ENCODE peak calls at places on chromosomes 11 and 22, in seven cellular contexts. T is epithelial cell of esophagus, L is heart right ventricle, E is left lung, W is HFF-Myc, U is left ventricle myocardium inferior, Y is A549. A is an unnamed sample.

GRCh38 chr22:40123387-40123786 is 54.3 kb upstream of the TNRC6B start:
- DNase-seq in T (no peak), L (peak; percentile 29), E (no peak), W (no peak), U (peak; percentile 47), Y (no peak), A (no peak)

GRCh38 chr11:67606150-67606476 is 623 bp upstream of the NDUFV1 start:
- DNase-seq in T (no peak), L (no peak), E (peak; percentile 64), W (no peak), U (no peak), Y (no peak), A (no peak)

GRCh38 chr22:46084943-46085830 is 65.1 kb upstream of the PPARA start:
- DNase-seq in T (peak; percentile 72), L (peak; percentile 91), E (peak; percentile 89), W (no peak), U (peak; percentile 90), Y (no peak), A (no peak)

GRCh38 chr11:73330569-73331093 is 22.6 kb downstream of the ARHGEF17 start:
- DNase-seq in T (no peak), L (no peak), E (no peak), W (no peak), U (no peak), Y (peak; percentile 63), A (no peak)

GRCh38 chr11:133181066-133181465 is 351.2 kb downstream of the OPCML start:
- DNase-seq in T (no peak), L (no peak), E (no peak), W (no peak), U (no peak), Y (no peak), A (no peak)

GRCh38 chr11:34721646-34722045 is 100.8 kb downstream of the EHF start:
- DNase-seq in T (no peak), L (no peak), E (no peak), W (no peak), U (no peak), Y (no peak), A (no peak)

GRCh38 chr11:114162719-114163123 is 103.2 kb downstream of the ZBTB16 start:
- DNase-seq in T (peak; percentile 95), L (peak; percentile 95), E (no peak), W (peak; percentile 95), U (peak; percentile 86), Y (peak; percentile 35), A (peak; percentile 71)

GRCh38 chr11:33039274-33040126 is at the start of gene TCP11L1:
- DNase-seq in T (peak; percentile 81), L (peak; percentile 93), E (peak; percentile 94), W (peak; percentile 76), U (peak; percentile 86), Y (peak; percentile 70), A (peak; percentile 75)

GRCh38 chr11:105177658-105178057 is 38.1 kb upstream of the CARD18 start:
- DNase-seq in T (peak; percentile 50), L (no peak), E (no peak), W (peak; percentile 64), U (no peak), Y (no peak), A (no peak)

GRCh38 chr22:22043296-22044078 is 60.9 kb upstream of the TOP3B start:
- DNase-seq in T (no peak), L (no peak), E (no peak), W (no peak), U (no peak), Y (no peak), A (no peak)

GRCh38 chr11:27528711-27529110 is 22.1 kb upstream of the LIN7C start:
- DNase-seq in T (no peak), L (no peak), E (no peak), W (no peak), U (no peak), Y (no peak), A (no peak)
- TF ChIP-seq CTCF in T (no peak), L (peak; percentile 53), E (no peak), W (no peak), U (peak; percentile 32), Y (peak; percentile 13), A (no peak)

DNA sequence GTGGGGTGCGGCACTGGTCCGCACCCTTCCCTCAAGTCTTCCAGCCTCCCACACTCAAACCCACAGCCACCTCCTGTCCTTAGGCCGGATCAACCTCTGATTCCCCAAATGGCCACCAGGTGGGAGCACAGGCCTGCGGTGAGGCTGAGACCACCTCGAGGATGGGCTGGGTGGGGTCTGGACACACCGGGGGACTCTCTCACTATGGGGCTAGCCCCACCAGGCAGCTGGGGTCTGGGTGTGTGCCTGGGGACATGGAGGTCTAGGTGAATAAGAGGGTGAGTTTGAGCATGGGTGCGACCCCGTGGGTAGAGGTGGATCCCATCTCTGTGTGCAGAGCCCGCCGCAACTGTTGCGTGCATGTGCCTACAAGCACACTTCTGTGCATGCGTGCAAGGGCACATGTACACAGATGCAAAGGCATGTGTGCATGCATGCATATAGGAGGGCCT is 32.6 kb downstream of the MYO18B start:
- DNase-seq in T (no peak), L (no peak), E (no peak), W (no peak), U (no peak), Y (no peak), A (no peak)
- TF ChIP-seq CTCF in T (peak; percentile 33), L (peak; percentile 49), E (no peak), W (peak; percentile 65), U (peak; percentile 40), Y (peak; percentile 26), A (no peak)

GRCh38 chr11:131906963-131907362 is 536.5 kb downstream of the NTM start:
- DNase-seq in T (no peak), L (no peak), E (no peak), W (no peak), U (no peak), Y (no peak), A (no peak)
- TF ChIP-seq CTCF in T (peak; percentile 9), L (peak; percentile 22), E (no peak), W (peak; percentile 17), U (peak; percentile 27), Y (no peak), A (no peak)

GRCh38 chr11:9691865-9692264 is 28.0 kb downstream of the SWAP70 start:
- DNase-seq in T (peak; percentile 80), L (no peak), E (no peak), W (no peak), U (no peak), Y (no peak), A (no peak)

GRCh38 chr11:9687736-9688494 is 24.0 kb downstream of the SWAP70 start:
- DNase-seq in T (no peak), L (no peak), E (no peak), W (no peak), U (no peak), Y (no peak), A (no peak)

GRCh38 chr11:9692696-9693095 is 28.8 kb downstream of the SWAP70 start:
- DNase-seq in T (no peak), L (no peak), E (no peak), W (no peak), U (no peak), Y (no peak), A (no peak)

GRCh38 chr11:9688716-9689511 is 25.0 kb downstream of the SWAP70 start:
- DNase-seq in T (peak; percentile 76), L (peak; percentile 24), E (no peak), W (no peak), U (no peak), Y (no peak), A (no peak)

DNA sequence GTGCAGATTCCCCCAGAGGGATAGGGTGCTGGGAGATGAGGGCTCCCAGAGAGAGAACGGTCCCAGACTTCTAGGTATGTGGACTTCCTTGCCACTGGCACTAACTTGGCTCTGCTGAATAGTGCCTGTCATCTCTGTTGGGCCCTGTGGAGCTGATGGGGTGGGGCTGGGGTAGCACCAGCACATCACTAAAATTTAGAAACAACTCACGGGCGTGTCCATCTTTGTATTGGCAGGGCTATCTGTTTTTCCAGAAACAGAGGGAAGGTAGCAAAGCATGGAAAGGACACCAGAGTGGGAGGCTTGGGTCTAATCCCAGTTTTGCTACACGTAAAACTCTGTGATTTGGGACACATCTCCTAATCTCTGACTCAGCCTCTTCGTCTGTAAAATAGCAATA is 25.8 kb downstream of the SWAP70 start:
- DNase-seq in T (no peak), L (no peak), E (no peak), W (no peak), U (no peak), Y (no peak), A (no peak)
- TF ChIP-seq CTCF in T (no peak), L (no peak), E (no peak), W (no peak), U (no peak), Y (no peak), A (no peak)

GRCh38 chr11:49995559-49995958 is 13.2 kb upstream of the OR4C12 start:
- DNase-seq in T (peak; percentile 69), L (peak; percentile 44), E (no peak), W (peak; percentile 31), U (no peak), Y (no peak), A (no peak)
- TF ChIP-seq CTCF in T (peak; percentile 42), L (peak; percentile 52), E (peak; percentile 48), W (peak; percentile 45), U (peak; percentile 58), Y (peak; percentile 31), A (no peak)